ENCODE peak calls at places on chromosomes 4 and X, in nine cellular contexts. A is heart left ventricle; V is spleen; I is tibial nerve; N is left ventricle myocardium inferior; J is DND-41; G is Peyer's patch; F is tibial artery; S is CD8-positive, alpha-beta T cell. B is an unnamed sample.

GRCh38 chr4:152045397-152045780 is 284.6 kb upstream of the GATB start:
- DNase-seq in S (no peak), N (no peak), F (no peak), A (no peak), V (no peak), I (no peak), G (no peak), J (no peak), B (no peak)

GRCh38 chrX:18887177-18887820 is 96.6 kb downstream of the PHKA2 start:
- DNase-seq in J (no peak), F (no peak), G (no peak), N (peak; percentile 61), V (peak; percentile 77), I (no peak), S (no peak), A (peak; percentile 46), B (no peak)

GRCh38 chrX:16573781-16574180 is 76.2 kb upstream of the S100G start:
- DNase-seq in G (no peak), V (no peak), F (no peak), I (no peak), A (no peak), N (no peak), S (no peak), J (no peak), B (no peak)

GRCh38 chr4:139266583-139267257 is 13.3 kb downstream of the MGARP start:
- DNase-seq in N (peak; percentile 76), J (peak; percentile 84), S (peak; percentile 47), F (peak; percentile 70), V (peak; percentile 91), A (peak; percentile 71), G (peak; percentile 85), I (peak; percentile 44), B (peak; percentile 88)

GRCh38 chrX:11437642-11438379 is 144.6 kb downstream of the AMELX start:
- DNase-seq in J (no peak), G (no peak), S (no peak), F (peak; percentile 74), A (peak; percentile 35), V (no peak), N (peak; percentile 50), I (peak; percentile 20), B (no peak)

GRCh38 chr4:7970031-7970946 is 30.6 kb upstream of the AFAP1 start:
- DNase-seq in F (no peak), J (no peak), S (peak; percentile 39), I (no peak), G (peak; percentile 30), N (no peak), V (peak; percentile 82), A (no peak), B (no peak)

GRCh38 chrX:42241421-42241820 is 318.1 kb upstream of the CASK start:
- DNase-seq in J (no peak), F (no peak), V (no peak), N (no peak), I (no peak), G (no peak), S (no peak), A (no peak), B (no peak)

GRCh38 chr4:31228068-31228467 is 507.9 kb downstream of the PCDH7 start:
- DNase-seq in A (no peak), N (no peak), I (no peak), F (no peak), G (no peak), S (no peak), V (no peak), J (no peak), B (no peak)

DNA sequence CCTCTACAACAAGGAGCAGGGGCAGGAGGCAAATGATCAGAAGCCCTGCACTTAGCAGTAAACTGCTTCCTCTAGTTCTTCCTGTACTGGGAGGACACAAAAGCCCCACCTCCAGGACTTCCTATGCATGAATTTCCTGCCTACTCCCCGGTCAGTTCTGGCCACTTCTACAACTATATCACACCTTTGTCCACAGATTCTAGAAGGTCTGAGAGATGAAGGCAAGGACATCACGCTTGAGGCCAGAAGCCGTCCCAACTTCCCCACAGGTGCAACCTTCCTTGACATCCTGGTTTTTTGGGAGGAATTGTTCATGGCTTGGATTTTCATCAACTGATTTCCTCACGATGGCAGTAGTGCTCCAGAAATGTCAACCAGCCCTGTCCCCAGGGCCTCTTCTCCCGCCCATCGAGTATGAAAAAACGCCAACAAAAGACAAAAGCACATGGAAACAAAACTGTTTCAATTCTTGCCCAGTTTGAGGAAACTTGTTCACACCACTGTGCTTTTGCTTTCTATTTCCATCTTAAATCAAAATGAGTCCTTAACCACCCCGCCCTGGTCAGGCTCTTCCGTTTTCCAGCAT is 206.5 kb upstream of the STK26 start:
- DNase-seq in I (no peak), G (peak; percentile 85), S (no peak), V (peak; percentile 74), F (no peak), J (peak; percentile 41), A (peak; percentile 74), N (no peak), B (peak; percentile 78)
- TF ChIP-seq CTCF in I (peak; percentile 21), G (peak; percentile 25), S (peak; percentile 20), V (peak; percentile 38), F (peak; percentile 37), J (no peak), A (peak; percentile 33), N (peak; percentile 45), B (peak; percentile 34)

GRCh38 chr4:1766336-1767057 is 26.6 kb upstream of the FGFR3 start:
- DNase-seq in F (no peak), V (no peak), N (no peak), G (no peak), I (no peak), S (no peak), A (no peak), J (no peak), B (no peak)
- H3K27me3 ChIP-seq in F (no peaks in the 10 kb centered on the region), V (peaks cover 91% of the 10 kb centered on the region), N (peaks cover 42% of the 10 kb centered on the region), G (peaks cover 18% of the 10 kb centered on the region), I (peaks cover 88% of the 10 kb centered on the region), S (no peaks in the 10 kb centered on the region), A (no peaks in the 10 kb centered on the region), J (no peaks in the 10 kb centered on the region), B (no peaks in the 10 kb centered on the region)

GRCh38 chr4:22439947-22440346 is 75.9 kb downstream of the ADGRA3 start:
- DNase-seq in I (no peak), F (no peak), G (no peak), A (no peak), N (no peak), S (no peak), V (no peak), J (no peak), B (no peak)
- H3K36me3 ChIP-seq in I (no peaks in the 10 kb centered on the region), F (peaks cover 32% of the 10 kb centered on the region), G (no peaks in the 10 kb centered on the region), A (no peaks in the 10 kb centered on the region), N (no peaks in the 10 kb centered on the region), S (no peaks in the 10 kb centered on the region), V (no peaks in the 10 kb centered on the region), J (no peaks in the 10 kb centered on the region), B (no peaks in the 10 kb centered on the region)

DNA sequence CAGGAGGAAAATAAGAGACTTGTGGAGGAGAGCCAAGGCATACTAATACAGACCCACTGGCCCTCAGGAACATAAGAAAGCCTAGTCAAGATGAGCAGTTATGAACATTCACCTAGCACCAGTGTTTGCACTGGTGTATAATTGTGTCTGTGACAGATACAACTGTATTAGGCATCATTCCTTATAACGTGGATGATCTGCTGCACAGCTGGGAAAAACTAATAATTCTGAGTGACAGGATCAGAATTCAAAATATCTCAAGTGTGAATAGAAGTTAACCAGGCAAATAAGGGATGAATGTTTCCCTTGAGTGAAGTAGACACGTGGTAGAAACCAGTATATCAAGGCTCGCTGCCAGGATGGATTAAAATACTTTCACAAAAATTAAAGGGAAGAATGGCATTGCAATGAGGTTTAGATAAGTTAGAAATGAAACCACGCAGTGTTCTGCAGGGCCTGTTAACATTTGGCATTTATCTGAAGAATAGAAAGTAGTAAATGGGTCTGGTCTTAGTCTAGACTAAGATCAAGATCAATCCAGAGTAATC is 325.9 kb downstream of the EPHA5 start:
- DNase-seq in I (no peak), G (no peak), F (no peak), S (no peak), J (no peak), V (no peak), A (no peak), N (no peak), B (no peak)
- TF ChIP-seq CTCF in I (no peak), G (no peak), F (no peak), S (no peak), J (no peak), V (no peak), A (no peak), N (no peak), B (no peak)

GRCh38 chrX:124665878-124666425 is 319.6 kb downstream of the SH2D1A start:
- DNase-seq in S (no peak), V (no peak), J (no peak), I (no peak), F (no peak), A (no peak), N (no peak), G (no peak), B (no peak)
- H3K27me3 ChIP-seq in S (no peaks in the 10 kb centered on the region), V (no peaks in the 10 kb centered on the region), J (no peaks in the 10 kb centered on the region), I (no peaks in the 10 kb centered on the region), F (no peaks in the 10 kb centered on the region), A (no peaks in the 10 kb centered on the region), N (no peaks in the 10 kb centered on the region), G (no peaks in the 10 kb centered on the region), B (no peaks in the 10 kb centered on the region)

DNA sequence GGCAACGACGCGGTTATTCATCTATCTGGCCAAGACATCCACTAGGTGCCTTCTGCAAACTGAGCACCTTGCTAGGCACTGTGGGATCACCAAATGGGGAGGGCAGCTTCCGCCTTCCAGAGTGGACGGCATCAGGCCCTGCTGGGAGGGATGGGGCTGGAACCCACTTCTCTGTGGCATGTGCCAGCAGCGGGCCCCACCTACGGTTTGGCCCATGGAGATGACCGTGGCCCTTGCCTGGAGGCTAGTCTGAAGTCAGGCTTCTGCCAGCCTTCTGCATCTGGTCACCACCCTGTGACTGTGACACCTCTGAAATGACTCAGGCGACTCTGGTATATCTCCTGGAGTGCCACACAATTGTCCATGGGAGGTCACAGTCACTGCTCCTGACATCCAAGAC is 7.2 kb downstream of the SSR4 start:
- DNase-seq in I (no peak), N (no peak), F (no peak), V (no peak), S (no peak), A (no peak), J (no peak), G (no peak), B (no peak)
- H3K36me3 ChIP-seq in I (no peaks in the 10 kb centered on the region), N (peaks cover 17% of the 10 kb centered on the region), F (peaks cover 4% of the 10 kb centered on the region), V (peaks cover 29% of the 10 kb centered on the region), S (no peaks in the 10 kb centered on the region), A (peaks cover 20% of the 10 kb centered on the region), J (peaks cover 22% of the 10 kb centered on the region), G (no peaks in the 10 kb centered on the region), B (peaks cover 13% of the 10 kb centered on the region)

B was measured in GM06990.